ENCODE peak calls at places on chromosomes 16 and 17, in eight cellular contexts. W is T-helper 9 cell; S is HT1080; D is HFFc6; G is AG10803; J is hypothalamus; I is HuH-7; K is CD8-positive, alpha-beta memory T cell. C is an unnamed sample.

GRCh38 chr17:5644065-5644464 is 59.8 kb upstream of the NLRP1 start:
- DNase-seq in D (no peak), S (no peak), K (no peak), W (no peak), J (no peak), I (no peak), G (no peak), C (no peak)

GRCh38 chr16:81595676-81596292 is 151.2 kb downstream of the CMIP start:
- DNase-seq in S (no peak), I (no peak), G (peak), K (no peak), J (no peak), W (no peak), D (peak), C (no peak)

GRCh38 chr17:55289978-55290377 is 25.2 kb downstream of the HLF start:
- DNase-seq in K (no peak), G (no peak), J (no peak), I (no peak), D (no peak), W (no peak), S (no peak), C (no peak)

GRCh38 chr17:13297198-13297597 is 279.4 kb upstream of the ELAC2 start:
- DNase-seq in W (no peak), I (peak), K (no peak), G (no peak), S (no peak), J (no peak), D (no peak), C (no peak)

GRCh38 chr16:10754941-10755340 is 11.3 kb downstream of the NUBP1 start:
- DNase-seq in K (no peak), G (peak), I (no peak), W (no peak), J (no peak), S (peak), D (peak), C (no peak)

GRCh38 chr17:8417806-8418205 is 17.9 kb upstream of the NDEL1 start:
- DNase-seq in J (no peak), S (no peak), I (peak), W (no peak), K (no peak), G (no peak), D (no peak), C (no peak)

GRCh38 chr17:19415311-19415710 is 4.3 kb downstream of the RNF112 start:
- DNase-seq in I (no peak), W (no peak), J (no peak), S (no peak), D (no peak), G (no peak), K (no peak), C (no peak)

GRCh38 chr16:84643677-84644076 is 4.6 kb upstream of the KLHL36 start:
- DNase-seq in D (no peak), I (no peak), S (no peak), G (peak), J (no peak), K (no peak), W (no peak), C (no peak)

GRCh38 chr16:83802135-83802534 is 5.6 kb upstream of the HSBP1 start:
- DNase-seq in W (no peak), J (no peak), K (no peak), G (peak), D (peak), S (peak), I (no peak), C (peak)

GRCh38 chr17:43418441-43419374 is 19.9 kb downstream of the ARL4D start:
- DNase-seq in W (no peak), I (no peak), D (peak), J (no peak), G (peak), K (no peak), S (peak), C (peak)

GRCh38 chr17:81119223-81120148 is 45.8 kb upstream of the PVALEF start:
- DNase-seq in K (peak), J (peak), S (peak), G (peak), W (peak), I (peak), D (peak), C (peak)

GRCh38 chr16:27310576-27311448 is 3.0 kb upstream of the IL4R start:
- DNase-seq in K (no peak), J (no peak), I (no peak), G (no peak), D (no peak), W (no peak), S (no peak), C (no peak)